ENCODE peak calls at places on chromosomes 2 and 18, in eight cellular contexts. G, S, C, J, I, Y, O and E are unnamed samples. For H3K4me1 and H3K36me3, the result is how much of the 10 kb centered on the place peaks cover.

GRCh38 chr2:38400513-38400912 is 23.4 kb upstream of the ATL2 start:
- DNase-seq in G (no peak), S (no peak), C (no peak), J (no peak), I (no peak), Y (no peak), O (no peak), E (no peak)

GRCh38 chr18:36693931-36694661 is 134.7 kb downstream of the TPGS2 start:
- DNase-seq in G (no peak), S (peak), C (no peak), J (no peak), I (no peak), Y (no peak), O (no peak), E (no peak)

GRCh38 chr18:23529597-23529996 is 26.3 kb downstream of the RMC1 start:
- DNase-seq in G (no peak), S (peak), C (no peak), J (no peak), I (no peak), Y (no peak), O (peak), E (no peak)

GRCh38 chr18:21740724-21741510 is at the start of gene MIB1:
- DNase-seq in G (peak), S (peak), C (no peak), J (peak), I (peak), Y (peak), O (peak), E (peak)

GRCh38 chr2:128306081-128306930 is 12.4 kb downstream of the HS6ST1 start:
- DNase-seq in G (no peak), S (peak), C (peak), J (peak), I (peak), Y (peak), O (peak), E (no peak)

GRCh38 chr18:72700961-72701710 is 157.0 kb upstream of the CBLN2 start:
- DNase-seq in G (no peak), S (peak), C (no peak), J (no peak), I (peak), Y (no peak), O (peak), E (no peak)

GRCh38 chr2:183037281-183037659 is 987 bp downstream of the NCKAP1 start:
- DNase-seq in G (no peak), S (peak), C (no peak), J (no peak), I (no peak), Y (no peak), O (peak), E (no peak)

GRCh38 chr2:129192117-129192516 is 787.3 kb upstream of the RAB6C start:
- DNase-seq in G (no peak), S (no peak), C (no peak), J (no peak), I (no peak), Y (no peak), O (peak), E (no peak)

GRCh38 chr2:64932327-64933216 is 56.6 kb upstream of the SLC1A4 start:
- DNase-seq in G (no peak), S (no peak), C (no peak), J (no peak), I (no peak), Y (no peak), O (no peak), E (no peak)

GRCh38 chr2:32369222-32369621 is 12.4 kb downstream of the BIRC6 start:
- DNase-seq in G (no peak), S (no peak), C (no peak), J (no peak), I (no peak), Y (no peak), O (no peak), E (no peak)

GRCh38 chr2:32363588-32363987 is 6.8 kb downstream of the BIRC6 start:
- DNase-seq in G (no peak), S (no peak), C (no peak), J (no peak), I (no peak), Y (no peak), O (no peak), E (no peak)

GRCh38 chr2:32366595-32366994 is 9.8 kb downstream of the BIRC6 start:
- DNase-seq in G (no peak), S (no peak), C (no peak), J (no peak), I (no peak), Y (no peak), O (no peak), E (no peak)
- H3K4me1 ChIP-seq in G (half or more), S (under half), C (under half), J (under half), I (under half), Y (under half), O (under half), E (under half)

GRCh38 chr2:63899639-63900038 is 57.9 kb downstream of the UGP2 start:
- DNase-seq in G (no peak), S (no peak), C (no peak), J (no peak), I (no peak), Y (no peak), O (no peak), E (no peak)

GRCh38 chr2:63898839-63899238 is 57.1 kb downstream of the UGP2 start:
- DNase-seq in G (no peak), S (no peak), C (no peak), J (no peak), I (no peak), Y (no peak), O (no peak), E (no peak)

GRCh38 chr2:63902149-63902548 is 60.5 kb downstream of the UGP2 start:
- DNase-seq in G (no peak), S (no peak), C (no peak), J (no peak), I (no peak), Y (no peak), O (no peak), E (no peak)

GRCh38 chr2:63903003-63903402 is 61.3 kb downstream of the UGP2 start:
- DNase-seq in G (no peak), S (peak), C (no peak), J (no peak), I (no peak), Y (no peak), O (no peak), E (no peak)
- H3K36me3 ChIP-seq in G (under half), S (under half), C (under half), J (under half), I (under half), Y (under half), O (under half), E (under half)

GRCh38 chr2:219449609-219450008 is 15.0 kb downstream of the SPEG start:
- DNase-seq in G (no peak), S (no peak), C (no peak), J (no peak), I (no peak), Y (no peak), O (no peak), E (no peak)

GRCh38 chr2:219448776-219449476 is 14.3 kb downstream of the SPEG start:
- DNase-seq in G (no peak), S (no peak), C (no peak), J (peak), I (no peak), Y (no peak), O (peak), E (no peak)

GRCh38 chr2:219447242-219448098 is 12.8 kb downstream of the SPEG start:
- DNase-seq in G (no peak), S (no peak), C (no peak), J (no peak), I (no peak), Y (no peak), O (no peak), E (no peak)

GRCh38 chr2:219446689-219447088 is 12.0 kb downstream of the SPEG start:
- DNase-seq in G (no peak), S (no peak), C (no peak), J (no peak), I (no peak), Y (no peak), O (no peak), E (no peak)

GRCh38 chr2:219448099-219448775 is 13.6 kb downstream of the SPEG start:
- DNase-seq in G (no peak), S (no peak), C (no peak), J (peak), I (no peak), Y (no peak), O (peak), E (no peak)
- H3K4me3 ChIP-seq in G (no peak), S (no peak), C (no peak), J (peak), I (no peak), Y (no peak), O (no peak), E (no peak)

GRCh38 chr2:46200861-46201605 is 96.2 kb upstream of the EPAS1 start:
- DNase-seq in G (no peak), S (no peak), C (no peak), J (no peak), I (no peak), Y (no peak), O (no peak), E (no peak)
- H3K4me1 ChIP-seq in G (under half), S (under half), C (under half), J (under half), I (under half), Y (under half), O (under half), E (under half)

DNA sequence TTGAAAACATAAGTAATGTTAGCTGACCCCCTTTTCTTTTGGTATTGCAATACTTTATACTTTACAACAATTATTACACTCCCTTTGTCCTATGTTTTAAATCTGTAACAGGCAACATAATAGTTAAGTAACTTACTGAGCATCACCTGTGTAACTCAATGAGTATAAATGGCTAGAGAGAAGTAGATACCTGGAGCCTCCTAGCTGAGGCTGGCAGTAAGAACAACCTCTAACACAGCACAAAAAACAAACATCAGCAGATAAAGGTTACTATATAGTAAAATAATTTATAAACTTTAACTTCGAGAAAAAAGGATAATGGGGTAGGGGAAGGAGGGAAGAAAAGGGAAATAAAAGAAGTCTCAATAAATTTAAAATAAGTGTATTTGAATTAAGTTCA is 73.1 kb upstream of the ST8SIA5 start:
- DNase-seq in G (no peak), S (no peak), C (no peak), J (no peak), I (no peak), Y (no peak), O (peak), E (no peak)
- H3K36me3 ChIP-seq in G (under half), S (under half), C (under half), J (under half), I (under half), Y (under half), O (under half), E (under half)

DNA sequence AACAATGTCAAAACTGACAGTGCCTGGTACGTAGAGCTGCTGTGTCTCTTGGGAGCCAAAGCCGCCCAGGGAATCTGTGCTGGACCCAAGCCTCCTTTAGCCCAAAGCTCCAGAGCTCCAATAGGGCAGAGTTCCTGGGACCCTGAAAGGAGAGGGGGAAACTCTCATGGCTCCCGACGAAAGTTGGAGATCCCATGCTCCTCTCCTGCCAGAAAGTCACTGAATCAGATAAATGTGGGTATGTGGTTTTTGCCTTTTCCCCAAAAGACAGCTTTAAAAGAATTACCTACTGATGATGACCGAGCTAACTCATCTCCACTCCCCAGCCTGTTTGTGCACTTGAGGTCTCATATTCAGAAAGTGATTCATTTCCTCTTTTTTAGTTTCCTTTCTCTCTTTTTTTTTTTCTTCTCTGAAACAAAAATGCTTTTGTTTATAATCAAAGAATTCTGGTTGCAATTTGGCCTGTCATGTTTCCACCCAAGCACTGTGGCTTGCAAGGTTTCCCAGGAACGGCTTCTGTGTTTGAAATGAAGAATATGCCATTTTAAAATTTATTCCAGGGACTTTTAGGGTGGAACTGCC is 14.1 kb upstream of the PMAIP1 start:
- DNase-seq in G (no peak), S (peak), C (no peak), J (no peak), I (no peak), Y (no peak), O (no peak), E (no peak)
- H3K4me3 ChIP-seq in G (no peak), S (no peak), C (no peak), J (no peak), I (no peak), Y (no peak), O (no peak), E (no peak)

GRCh38 chr2:96262306-96262705 is 3.5 kb downstream of the TMEM127 start:
- DNase-seq in G (no peak), S (no peak), C (no peak), J (no peak), I (no peak), Y (no peak), O (no peak), E (no peak)
- H3K4me1 ChIP-seq in G (half or more), S (under half), C (half or more), J (under half), I (half or more), Y (under half), O (under half), E (under half)

GRCh38 chr2:143085125-143085784 is 44.0 kb upstream of the ARHGAP15 start:
- DNase-seq in G (no peak), S (no peak), C (no peak), J (no peak), I (no peak), Y (no peak), O (no peak), E (no peak)
- H3K36me3 ChIP-seq in G (under half), S (under half), C (under half), J (under half), I (under half), Y (under half), O (under half), E (under half)

DNA sequence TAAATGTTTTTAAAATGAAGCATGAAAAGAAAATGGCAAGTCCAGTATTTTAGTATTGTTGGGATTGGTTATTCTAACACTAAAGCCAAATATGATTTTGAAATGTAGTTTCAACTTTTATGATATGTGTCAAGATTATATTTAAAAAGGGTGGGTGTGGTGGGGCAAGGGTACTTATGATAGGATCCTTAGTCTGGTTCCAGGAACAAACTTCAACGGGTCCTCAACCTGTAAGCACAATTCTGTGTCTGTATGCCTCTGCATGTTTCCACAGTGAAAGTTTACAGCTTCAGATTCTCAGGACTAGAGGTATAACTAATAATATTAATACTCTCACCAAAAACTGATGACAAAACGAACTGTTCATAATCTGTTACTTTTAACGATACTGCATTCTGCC is 5.8 kb downstream of the USP34 start:
- DNase-seq in G (no peak), S (no peak), C (no peak), J (no peak), I (no peak), Y (no peak), O (no peak), E (no peak)
- H3K4me3 ChIP-seq in G (no peak), S (no peak), C (no peak), J (no peak), I (no peak), Y (no peak), O (no peak), E (no peak)

DNA sequence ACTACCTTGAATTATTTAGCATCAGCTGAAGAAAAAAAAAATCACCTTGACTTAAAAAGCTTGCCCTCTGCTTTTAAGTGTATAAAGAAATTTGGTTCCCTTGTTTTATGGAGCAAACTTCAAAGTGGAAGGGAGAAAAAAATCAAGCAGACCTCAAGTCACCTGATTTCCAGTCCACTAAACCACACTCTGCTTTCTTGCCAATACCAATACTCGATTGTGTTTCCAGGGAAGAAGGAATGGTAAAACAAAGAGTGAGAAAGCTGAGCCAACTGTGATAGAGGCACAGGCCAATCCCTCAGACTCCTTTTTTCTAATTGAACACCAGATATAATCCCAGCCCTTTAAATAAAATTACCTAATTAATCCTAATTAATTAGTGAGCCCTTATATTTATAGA is 587.3 kb downstream of the ARHGAP15 start:
- DNase-seq in G (no peak), S (no peak), C (no peak), J (no peak), I (no peak), Y (no peak), O (no peak), E (no peak)
- H3K4me1 ChIP-seq in G (under half), S (under half), C (under half), J (under half), I (under half), Y (under half), O (under half), E (under half)